ENCODE peak calls at places on chromosomes 2 and 18, in ten cellular contexts. O, X, J, D, W, Z, E, Y, A and P are unnamed samples.

GRCh38 chr2:226325541-226325940 is 474.1 kb downstream of the IRS1 start:
- DNase-seq in O (no peak), X (peak), J (no peak), D (peak), W (no peak), Z (no peak), E (no peak), Y (no peak), A (no peak), P (no peak)

GRCh38 chr18:59549797-59550516 is 147.3 kb downstream of the CCBE1 start:
- DNase-seq in O (no peak), X (peak), J (peak), D (no peak), W (no peak), Z (no peak), E (no peak), Y (no peak), A (no peak), P (no peak)

GRCh38 chr2:238104071-238104511 is 4.0 kb downstream of the ESPNL start:
- DNase-seq in O (no peak), X (no peak), J (no peak), D (no peak), W (no peak), Z (no peak), E (no peak), Y (no peak), A (no peak), P (no peak)

GRCh38 chr2:150938586-150938985 is 323.1 kb downstream of the RBM43 start:
- DNase-seq in O (no peak), X (no peak), J (peak), D (no peak), W (peak), Z (peak), E (peak), Y (no peak), A (no peak), P (no peak)

GRCh38 chr2:10601866-10602566 is 87.8 kb downstream of the NOL10 start:
- DNase-seq in O (no peak), X (no peak), J (no peak), D (no peak), W (no peak), Z (no peak), E (no peak), Y (no peak), A (no peak), P (no peak)

GRCh38 chr2:101063753-101064502 is 61.8 kb downstream of the RPL31 start:
- DNase-seq in O (no peak), X (peak), J (peak), D (peak), W (no peak), Z (peak), E (peak), Y (no peak), A (no peak), P (peak)

GRCh38 chr2:153519260-153519875 is 40.8 kb upstream of the RPRM start:
- DNase-seq in O (peak), X (peak), J (peak), D (peak), W (peak), Z (no peak), E (peak), Y (peak), A (peak), P (peak)

GRCh38 chr2:190382851-190383250 is 25.3 kb upstream of the MFSD6 start:
- DNase-seq in O (peak), X (peak), J (peak), D (peak), W (no peak), Z (no peak), E (peak), Y (peak), A (no peak), P (peak)

GRCh38 chr2:186130678-186131511 is 355.2 kb upstream of the ZC3H15 start:
- DNase-seq in O (no peak), X (no peak), J (no peak), D (peak), W (no peak), Z (no peak), E (no peak), Y (no peak), A (no peak), P (no peak)

GRCh38 chr18:7941533-7941932 is 374.4 kb downstream of the PTPRM start:
- DNase-seq in O (no peak), X (no peak), J (no peak), D (peak), W (no peak), Z (no peak), E (no peak), Y (no peak), A (no peak), P (no peak)

GRCh38 chr2:28296904-28297303 is 95.8 kb upstream of the FOSL2 start:
- DNase-seq in O (no peak), X (no peak), J (no peak), D (peak), W (no peak), Z (no peak), E (peak), Y (no peak), A (no peak), P (no peak)

GRCh38 chr2:85248741-85249524 is 78.9 kb downstream of the TGOLN2 start:
- DNase-seq in O (peak), X (peak), J (peak), D (peak), W (peak), Z (peak), E (peak), Y (no peak), A (peak), P (peak)

GRCh38 chr2:66679422-66679821 is 244.5 kb downstream of the MEIS1 start:
- DNase-seq in O (no peak), X (no peak), J (peak), D (no peak), W (no peak), Z (no peak), E (no peak), Y (no peak), A (no peak), P (no peak)

GRCh38 chr2:11004206-11004605 is 92.5 kb downstream of the KCNF1 start:
- DNase-seq in O (no peak), X (peak), J (peak), D (peak), W (no peak), Z (no peak), E (peak), Y (no peak), A (no peak), P (peak)

GRCh38 chr2:1654696-1655374 is 89.5 kb downstream of the PXDN start:
- DNase-seq in O (no peak), X (peak), J (no peak), D (no peak), W (no peak), Z (no peak), E (no peak), Y (no peak), A (no peak), P (no peak)

GRCh38 chr2:226839960-226840359 is 4.1 kb downstream of the RHBDD1 start:
- DNase-seq in O (no peak), X (no peak), J (no peak), D (no peak), W (no peak), Z (no peak), E (no peak), Y (no peak), A (no peak), P (no peak)

GRCh38 chr18:961644-962355 is 57.1 kb downstream of the ADCYAP1 start:
- DNase-seq in O (peak), X (peak), J (peak), D (no peak), W (peak), Z (peak), E (peak), Y (no peak), A (peak), P (no peak)

GRCh38 chr18:51149605-51150429 is 47.7 kb downstream of the MEX3C start:
- DNase-seq in O (no peak), X (peak), J (peak), D (peak), W (peak), Z (no peak), E (peak), Y (no peak), A (peak), P (peak)

GRCh38 chr2:68431316-68431972 is 35.6 kb downstream of the FBXO48 start:
- DNase-seq in O (no peak), X (no peak), J (no peak), D (no peak), W (no peak), Z (no peak), E (no peak), Y (no peak), A (no peak), P (no peak)

GRCh38 chr18:4352746-4353522 is 102.2 kb downstream of the DLGAP1 start:
- DNase-seq in O (no peak), X (no peak), J (no peak), D (no peak), W (no peak), Z (no peak), E (no peak), Y (no peak), A (no peak), P (no peak)

GRCh38 chr2:71686781-71687180 is 233.4 kb downstream of the DYSF start:
- DNase-seq in O (no peak), X (no peak), J (no peak), D (no peak), W (no peak), Z (no peak), E (no peak), Y (no peak), A (no peak), P (no peak)

GRCh38 chr2:84231474-84231873 is 227.6 kb downstream of the SUCLG1 start:
- DNase-seq in O (no peak), X (no peak), J (no peak), D (no peak), W (no peak), Z (no peak), E (no peak), Y (no peak), A (no peak), P (no peak)

GRCh38 chr2:168729455-168729854 is 73.0 kb upstream of the NOSTRIN start:
- DNase-seq in O (no peak), X (no peak), J (no peak), D (no peak), W (no peak), Z (no peak), E (no peak), Y (no peak), A (no peak), P (no peak)

GRCh38 chr2:176122633-176123482 is at the start of gene HOXD9:
- DNase-seq in O (no peak), X (no peak), J (no peak), D (no peak), W (no peak), Z (no peak), E (peak), Y (no peak), A (no peak), P (no peak)

GRCh38 chr2:12456293-12457151 is 260.2 kb upstream of the TRIB2 start:
- DNase-seq in O (peak), X (peak), J (peak), D (peak), W (peak), Z (peak), E (peak), Y (peak), A (peak), P (peak)

GRCh38 chr2:209960676-209961630 is 41.5 kb upstream of the RPE start:
- DNase-seq in O (peak), X (peak), J (peak), D (peak), W (peak), Z (no peak), E (peak), Y (no peak), A (no peak), P (no peak)

GRCh38 chr2:236568068-236568921 is 1.3 kb upstream of the ACKR3 start:
- DNase-seq in O (peak), X (peak), J (no peak), D (no peak), W (no peak), Z (no peak), E (no peak), Y (no peak), A (no peak), P (no peak)

GRCh38 chr2:134411279-134411827 is 157.5 kb downstream of the MGAT5 start:
- DNase-seq in O (no peak), X (no peak), J (no peak), D (no peak), W (no peak), Z (no peak), E (no peak), Y (no peak), A (no peak), P (no peak)

DNA sequence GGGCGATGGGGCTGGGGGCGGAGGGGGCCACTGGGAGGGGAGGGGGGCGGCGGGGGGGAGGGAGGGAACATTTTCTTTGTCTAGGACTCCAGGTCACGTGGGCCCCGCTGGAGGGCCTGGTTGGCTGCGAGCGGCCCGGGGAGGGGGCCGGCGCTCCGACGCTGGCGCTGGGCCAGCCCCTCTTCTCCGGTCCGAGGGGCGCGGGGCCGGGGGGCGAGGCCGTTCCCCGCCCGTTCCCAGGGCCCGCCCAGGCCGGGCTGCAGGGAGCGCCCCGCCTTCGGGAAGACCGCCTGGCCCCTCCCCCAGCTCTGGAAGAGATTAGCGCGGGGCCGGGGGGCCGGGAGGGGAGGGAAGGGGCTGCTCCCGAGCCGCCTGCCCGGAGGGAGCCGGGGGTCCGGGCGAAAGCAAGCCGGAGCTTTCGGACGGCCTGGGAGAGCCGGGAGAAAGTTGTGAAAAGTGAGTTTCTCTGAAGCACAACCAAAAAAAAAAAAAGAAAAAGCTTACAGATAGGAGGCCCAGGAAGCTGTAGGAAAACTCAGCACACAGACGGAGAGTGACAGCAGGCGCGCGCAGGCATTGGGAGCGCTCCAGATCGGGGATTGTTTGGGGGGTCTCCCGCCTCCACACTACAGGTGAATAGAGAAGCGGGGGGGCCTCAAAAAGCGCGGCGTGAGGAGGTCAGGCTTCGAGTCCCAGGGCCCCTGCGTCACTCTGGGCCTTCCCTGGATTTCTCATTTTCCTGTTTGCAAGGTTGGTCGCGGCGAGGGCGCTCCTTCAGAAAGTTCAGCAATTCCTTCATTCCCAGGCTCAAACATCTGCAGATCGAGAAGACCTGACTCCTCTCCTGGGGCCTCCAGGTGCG is 84.1 kb upstream of the POMC start:
- DNase-seq in O (peak), X (peak), J (peak), D (no peak), W (no peak), Z (no peak), E (peak), Y (no peak), A (no peak), P (no peak)
- H3K4me3 ChIP-seq in O (peak), X (peak), J (peak), D (no peak), W (peak), Z (peak), E (peak), Y (peak), A (peak), P (peak)

DNA sequence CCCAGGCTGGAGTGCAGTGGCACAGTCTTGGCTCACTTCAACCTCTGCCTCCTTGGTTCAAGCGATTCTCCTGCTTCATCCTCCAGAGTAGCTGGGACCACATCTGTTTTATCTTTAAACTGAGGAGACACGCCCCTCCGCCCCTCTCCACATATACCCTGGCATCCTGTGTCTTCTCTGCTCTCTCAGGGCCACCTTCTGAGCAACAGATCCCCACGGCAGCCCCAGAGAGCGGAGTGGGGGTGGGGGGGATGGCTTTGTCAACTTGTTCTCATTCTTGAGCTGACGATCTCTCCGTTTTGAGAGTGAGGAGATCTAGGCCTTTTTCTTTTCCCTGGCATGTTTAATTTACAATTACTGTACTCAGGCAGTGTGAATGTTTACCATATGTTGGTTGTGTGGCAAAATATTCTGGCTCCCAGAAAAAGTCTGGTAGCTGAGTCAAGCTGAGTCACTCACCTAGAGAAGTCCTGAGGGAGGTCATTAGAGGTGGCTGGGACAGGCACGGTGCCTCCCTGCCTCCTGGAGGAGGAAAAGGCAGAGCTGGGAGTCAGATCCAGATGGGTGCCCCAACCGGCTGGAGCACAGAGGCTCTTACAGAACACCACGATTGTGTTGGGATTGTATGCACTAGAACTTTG is 19.5 kb upstream of the ID2 start:
- DNase-seq in O (peak), X (peak), J (peak), D (peak), W (peak), Z (peak), E (peak), Y (no peak), A (no peak), P (no peak)
- TF ChIP-seq CTCF in O (no peak), X (peak), J (no peak), D (peak), W (peak), Z (peak), E (peak), Y (no peak), A (peak), P (peak)

GRCh38 chr18:48597671-48598070 is 58.8 kb downstream of the CTIF start:
- DNase-seq in O (no peak), X (no peak), J (no peak), D (no peak), W (no peak), Z (no peak), E (no peak), Y (no peak), A (no peak), P (no peak)

GRCh38 chr18:48599391-48599790 is 60.6 kb downstream of the CTIF start:
- DNase-seq in O (no peak), X (no peak), J (no peak), D (no peak), W (no peak), Z (no peak), E (no peak), Y (no peak), A (no peak), P (no peak)

GRCh38 chr18:48602759-48603390 is 64.0 kb downstream of the CTIF start:
- DNase-seq in O (no peak), X (no peak), J (no peak), D (no peak), W (no peak), Z (no peak), E (no peak), Y (no peak), A (no peak), P (no peak)

GRCh38 chr18:48600746-48601090 is 61.9 kb downstream of the CTIF start:
- DNase-seq in O (peak), X (no peak), J (peak), D (no peak), W (no peak), Z (no peak), E (no peak), Y (no peak), A (no peak), P (no peak)

DNA sequence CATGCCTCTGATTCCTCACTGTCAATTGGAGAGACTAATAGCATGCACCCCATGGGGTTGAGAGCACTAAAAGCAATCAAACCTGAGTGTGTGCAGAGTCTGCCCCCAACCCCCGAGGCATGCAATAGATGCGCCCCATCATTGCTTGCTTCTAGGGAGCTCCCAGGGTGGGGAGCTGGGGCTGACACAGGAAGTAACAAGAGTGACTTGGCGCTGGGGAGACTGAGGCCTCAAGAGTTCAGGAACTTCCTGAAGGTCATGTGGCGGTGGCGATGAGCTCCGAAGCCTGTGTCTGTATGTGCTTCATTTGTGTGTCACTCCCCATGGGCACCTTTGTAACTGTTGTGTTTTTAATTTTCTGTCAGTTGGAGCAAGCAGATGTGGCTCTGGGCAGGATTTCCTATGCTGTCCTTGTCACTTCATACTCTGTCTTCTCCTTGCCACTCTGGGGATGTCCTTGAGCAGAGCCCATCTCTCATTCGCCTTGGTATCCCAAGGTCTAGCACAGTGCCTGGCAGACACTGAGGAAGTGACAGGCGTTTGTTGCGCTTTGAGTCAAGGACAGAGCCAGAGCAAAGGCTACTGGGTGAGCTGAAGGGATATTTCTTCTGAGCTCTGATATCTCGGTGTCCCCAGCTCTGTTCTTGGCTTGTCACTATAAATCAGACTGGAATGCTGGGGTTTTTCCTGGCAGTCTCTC is 61.4 kb downstream of the CTIF start:
- DNase-seq in O (no peak), X (no peak), J (no peak), D (no peak), W (no peak), Z (no peak), E (no peak), Y (no peak), A (no peak), P (no peak)
- H3K4me3 ChIP-seq in O (no peak), X (no peak), J (no peak), D (no peak), W (no peak), Z (no peak), E (no peak), Y (no peak), A (no peak), P (no peak)

GRCh38 chr2:173370198-173370597 is 15.5 kb downstream of the CDCA7 start:
- DNase-seq in O (no peak), X (no peak), J (no peak), D (no peak), W (no peak), Z (no peak), E (no peak), Y (no peak), A (no peak), P (no peak)
- TF ChIP-seq CTCF in O (no peak), X (no peak), J (no peak), D (no peak), W (no peak), Z (no peak), E (no peak), Y (no peak), A (no peak), P (no peak)

DNA sequence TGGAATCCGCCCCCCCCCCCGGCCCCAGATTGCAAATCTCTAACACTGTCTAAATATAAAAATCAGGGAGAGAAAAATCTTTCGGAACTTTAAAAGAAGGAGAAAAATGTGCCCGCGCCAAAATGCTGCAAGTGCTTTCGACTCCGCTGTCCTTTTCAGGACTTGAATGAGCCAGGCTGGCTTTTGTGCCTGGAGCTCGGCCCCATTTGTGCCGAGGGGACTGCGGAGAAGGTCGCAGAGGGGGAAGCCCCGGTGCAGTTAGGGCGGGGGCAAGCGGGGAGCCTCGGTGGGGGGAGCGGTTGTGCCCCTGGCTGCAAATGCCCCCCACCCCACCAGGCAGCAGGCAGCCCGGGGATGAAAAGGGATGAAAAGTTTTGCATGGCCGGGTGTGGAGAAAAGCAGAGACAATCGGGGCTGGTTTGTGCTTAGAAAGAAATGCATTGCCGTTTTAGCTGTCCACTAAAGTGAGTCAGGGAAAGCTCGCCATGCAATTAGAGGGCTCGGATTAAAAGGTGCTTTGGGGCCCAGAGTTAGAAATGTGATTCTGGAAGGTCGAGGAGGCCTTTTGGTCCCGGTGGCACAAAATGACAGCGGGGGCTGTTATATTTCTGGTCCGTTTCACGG is 1.6 kb downstream of the INHBB start:
- DNase-seq in O (no peak), X (peak), J (peak), D (no peak), W (no peak), Z (no peak), E (no peak), Y (no peak), A (no peak), P (no peak)
- H3K4me3 ChIP-seq in O (peak), X (no peak), J (no peak), D (no peak), W (no peak), Z (peak), E (no peak), Y (no peak), A (no peak), P (no peak)

GRCh38 chr2:234102112-234102511 is 51.6 kb downstream of the SPP2 start:
- DNase-seq in O (peak), X (no peak), J (no peak), D (peak), W (no peak), Z (no peak), E (no peak), Y (no peak), A (no peak), P (no peak)
- TF ChIP-seq CTCF in O (peak), X (no peak), J (no peak), D (peak), W (no peak), Z (no peak), E (no peak), Y (no peak), A (no peak), P (peak)